ENCODE peak calls at places on chromosomes 1 and 21, in six cellular contexts. T is fibroblast of lung; X is stimulated activated CD4-positive, alpha-beta T cell treated with anti-CD3 and anti-CD28 coated beads, Interleukin-4, amount 100 ng/mL, for 4 hours; V is skeletal muscle cell; W is lower lobe of right lung; N is left ventricle myocardium inferior. H is an unnamed sample.

GRCh38 chr1:15762546-15762945 is 4.0 kb downstream of the FBLIM1 start:
- DNase-seq in T (no peak), X (no peak), V (no peak), W (no peak), N (no peak), H (no peak)

GRCh38 chr1:80846966-80847365 is 953.8 kb upstream of the ADGRL2 start:
- DNase-seq in T (no peak), X (no peak), V (no peak), W (no peak), N (no peak), H (no peak)

GRCh38 chr21:45142469-45142868 is 68.1 kb downstream of the ADARB1 start:
- DNase-seq in T (peak), X (no peak), V (no peak), W (no peak), N (no peak), H (no peak)

GRCh38 chr1:54559111-54559548 is 11.1 kb downstream of the ACOT11 start:
- DNase-seq in T (no peak), X (no peak), V (no peak), W (no peak), N (peak), H (no peak)

GRCh38 chr1:35899941-35900340 is 16.9 kb downstream of the AGO1 start:
- DNase-seq in T (no peak), X (no peak), V (no peak), W (no peak), N (no peak), H (no peak)

GRCh38 chr1:42938596-42939184 is 20.0 kb downstream of the SLC2A1 start:
- DNase-seq in T (no peak), X (no peak), V (no peak), W (peak), N (no peak), H (no peak)

GRCh38 chr1:202567747-202568146 is 142.5 kb downstream of the SYT2 start:
- DNase-seq in T (peak), X (no peak), V (no peak), W (no peak), N (no peak), H (no peak)

GRCh38 chr1:172671591-172671990 is 12.7 kb downstream of the FASLG start:
- DNase-seq in T (peak), X (no peak), V (no peak), W (no peak), N (no peak), H (no peak)

GRCh38 chr21:29656504-29657227 is 283.1 kb downstream of the GRIK1 start:
- DNase-seq in T (peak), X (no peak), V (peak), W (no peak), N (no peak), H (peak)

H was measured in CMK.